ENCODE peak calls at places on chromosomes 16 and 17, in seven cellular contexts. One of them, this sample, is unnamed.

GRCh38 chr17:64217249-64217652 is 45.8 kb downstream of the TEX2 start:
- DNase-seq in non-pigmented ciliary epithelial cell: no peak
- DNase-seq in HT1080: no peak
- DNase-seq in T1000: no peak
- DNase-seq in WTC11: no peak
- DNase-seq in left ventricle myocardium superior: no peak
- DNase-seq in fibroblast of mammary gland: no peak
- DNase-seq in this sample: no peak

GRCh38 chr16:88505405-88506082 is 52.5 kb downstream of the ZFPM1 start:
- DNase-seq in fibroblast of mammary gland: peak
- DNase-seq in left ventricle myocardium superior: peak
- DNase-seq in HT1080: peak
- DNase-seq in non-pigmented ciliary epithelial cell: no peak
- DNase-seq in T1000: no peak
- DNase-seq in WTC11: peak
- DNase-seq in this sample: no peak

GRCh38 chr16:65829076-65829475 is 537.4 kb upstream of the CDH5 start:
- DNase-seq in T1000: no peak
- DNase-seq in HT1080: no peak
- DNase-seq in left ventricle myocardium superior: no peak
- DNase-seq in WTC11: no peak
- DNase-seq in non-pigmented ciliary epithelial cell: no peak
- DNase-seq in fibroblast of mammary gland: no peak
- DNase-seq in this sample: no peak

GRCh38 chr16:86088287-86088686 is 189.3 kb downstream of the IRF8 start:
- DNase-seq in HT1080: no peak
- DNase-seq in T1000: no peak
- DNase-seq in left ventricle myocardium superior: no peak
- DNase-seq in non-pigmented ciliary epithelial cell: no peak
- DNase-seq in fibroblast of mammary gland: no peak
- DNase-seq in WTC11: no peak
- DNase-seq in this sample: no peak

GRCh38 chr17:66720027-66720426 is 114.9 kb upstream of the CACNG5 start:
- DNase-seq in left ventricle myocardium superior: no peak
- DNase-seq in non-pigmented ciliary epithelial cell: no peak
- DNase-seq in T1000: no peak
- DNase-seq in fibroblast of mammary gland: no peak
- DNase-seq in HT1080: no peak
- DNase-seq in WTC11: no peak
- DNase-seq in this sample: no peak

GRCh38 chr16:53482123-53482522 is 20.9 kb downstream of the AKTIP start:
- DNase-seq in non-pigmented ciliary epithelial cell: no peak
- DNase-seq in left ventricle myocardium superior: no peak
- DNase-seq in fibroblast of mammary gland: no peak
- DNase-seq in HT1080: no peak
- DNase-seq in WTC11: no peak
- DNase-seq in T1000: no peak
- DNase-seq in this sample: no peak

GRCh38 chr16:55146939-55147338 is 177.1 kb upstream of the IRX6 start:
- DNase-seq in HT1080: no peak
- DNase-seq in WTC11: no peak
- DNase-seq in T1000: no peak
- DNase-seq in fibroblast of mammary gland: no peak
- DNase-seq in non-pigmented ciliary epithelial cell: no peak
- DNase-seq in left ventricle myocardium superior: no peak
- DNase-seq in this sample: no peak

GRCh38 chr16:71499775-71500364 is 10.7 kb upstream of the ZNF19 start:
- DNase-seq in T1000: no peak
- DNase-seq in non-pigmented ciliary epithelial cell: peak
- DNase-seq in WTC11: peak
- DNase-seq in HT1080: peak
- DNase-seq in fibroblast of mammary gland: peak
- DNase-seq in left ventricle myocardium superior: no peak
- DNase-seq in this sample: peak

GRCh38 chr17:75991396-75991795 is 9.3 kb upstream of the CDK3 start:
- DNase-seq in left ventricle myocardium superior: no peak
- DNase-seq in HT1080: no peak
- DNase-seq in WTC11: no peak
- DNase-seq in T1000: no peak
- DNase-seq in non-pigmented ciliary epithelial cell: no peak
- DNase-seq in fibroblast of mammary gland: no peak
- DNase-seq in this sample: no peak

GRCh38 chr16:78195868-78196267 is 96.4 kb downstream of the WWOX start:
- DNase-seq in WTC11: no peak
- DNase-seq in left ventricle myocardium superior: no peak
- DNase-seq in non-pigmented ciliary epithelial cell: no peak
- DNase-seq in HT1080: no peak
- DNase-seq in fibroblast of mammary gland: no peak
- DNase-seq in T1000: no peak
- DNase-seq in this sample: no peak

GRCh38 chr16:66596986-66597848 is 7.3 kb upstream of the CMTM3 start:
- DNase-seq in left ventricle myocardium superior: no peak
- DNase-seq in fibroblast of mammary gland: no peak
- DNase-seq in non-pigmented ciliary epithelial cell: no peak
- DNase-seq in WTC11: no peak
- DNase-seq in T1000: no peak
- DNase-seq in HT1080: no peak
- DNase-seq in this sample: no peak

GRCh38 chr17:44351464-44351863 is 6.4 kb downstream of the GRN start:
- DNase-seq in non-pigmented ciliary epithelial cell: no peak
- DNase-seq in WTC11: no peak
- DNase-seq in T1000: no peak
- DNase-seq in left ventricle myocardium superior: no peak
- DNase-seq in fibroblast of mammary gland: no peak
- DNase-seq in HT1080: no peak
- DNase-seq in this sample: no peak

GRCh38 chr17:79808763-79809529 is 12.1 kb upstream of the CBX8 start:
- DNase-seq in WTC11: no peak
- DNase-seq in HT1080: peak
- DNase-seq in T1000: no peak
- DNase-seq in left ventricle myocardium superior: no peak
- DNase-seq in fibroblast of mammary gland: no peak
- DNase-seq in non-pigmented ciliary epithelial cell: no peak
- DNase-seq in this sample: no peak

GRCh38 chr17:21302711-21303425 is 18.4 kb downstream of the MAP2K3 start:
- DNase-seq in non-pigmented ciliary epithelial cell: no peak
- DNase-seq in HT1080: no peak
- DNase-seq in T1000: no peak
- DNase-seq in fibroblast of mammary gland: no peak
- DNase-seq in left ventricle myocardium superior: no peak
- DNase-seq in WTC11: no peak
- DNase-seq in this sample: no peak

GRCh38 chr16:149024-149675 is 3.3 kb upstream of the HBZ start:
- DNase-seq in HT1080: no peak
- DNase-seq in WTC11: no peak
- DNase-seq in non-pigmented ciliary epithelial cell: no peak
- DNase-seq in fibroblast of mammary gland: peak
- DNase-seq in T1000: peak
- DNase-seq in left ventricle myocardium superior: no peak
- DNase-seq in this sample: no peak

GRCh38 chr16:15757630-15758251 is 99.1 kb downstream of the MYH11 start:
- DNase-seq in non-pigmented ciliary epithelial cell: no peak
- DNase-seq in T1000: no peak
- DNase-seq in fibroblast of mammary gland: no peak
- DNase-seq in WTC11: peak
- DNase-seq in HT1080: no peak
- DNase-seq in left ventricle myocardium superior: no peak
- DNase-seq in this sample: no peak

GRCh38 chr17:27521281-27522027 is 65.2 kb downstream of the KSR1 start:
- DNase-seq in fibroblast of mammary gland: no peak
- DNase-seq in HT1080: no peak
- DNase-seq in T1000: no peak
- DNase-seq in left ventricle myocardium superior: no peak
- DNase-seq in WTC11: no peak
- DNase-seq in non-pigmented ciliary epithelial cell: no peak
- DNase-seq in this sample: no peak

GRCh38 chr17:9790889-9791876 is at the start of gene DHRS7C:
- DNase-seq in HT1080: no peak
- DNase-seq in T1000: no peak
- DNase-seq in WTC11: no peak
- DNase-seq in fibroblast of mammary gland: no peak
- DNase-seq in non-pigmented ciliary epithelial cell: no peak
- DNase-seq in left ventricle myocardium superior: peak
- DNase-seq in this sample: no peak

GRCh38 chr16:23072084-23072599 is 77.1 kb downstream of the USP31 start:
- DNase-seq in T1000: no peak
- DNase-seq in fibroblast of mammary gland: peak
- DNase-seq in non-pigmented ciliary epithelial cell: peak
- DNase-seq in WTC11: no peak
- DNase-seq in HT1080: peak
- DNase-seq in left ventricle myocardium superior: peak
- DNase-seq in this sample: no peak

GRCh38 chr17:61248399-61248798 is 151.2 kb upstream of the TBX2 start:
- DNase-seq in fibroblast of mammary gland: peak
- DNase-seq in left ventricle myocardium superior: no peak
- DNase-seq in T1000: no peak
- DNase-seq in non-pigmented ciliary epithelial cell: no peak
- DNase-seq in WTC11: no peak
- DNase-seq in HT1080: no peak
- DNase-seq in this sample: no peak

GRCh38 chr16:715448-716249 is 731 bp downstream of the METRN start:
- DNase-seq in WTC11: no peak
- DNase-seq in T1000: no peak
- DNase-seq in fibroblast of mammary gland: peak
- DNase-seq in non-pigmented ciliary epithelial cell: no peak
- DNase-seq in HT1080: no peak
- DNase-seq in left ventricle myocardium superior: no peak
- DNase-seq in this sample: no peak

GRCh38 chr17:78281249-78281865 is 49.9 kb downstream of the TMEM235 start:
- DNase-seq in left ventricle myocardium superior: peak
- DNase-seq in T1000: no peak
- DNase-seq in fibroblast of mammary gland: peak
- DNase-seq in WTC11: no peak
- DNase-seq in HT1080: no peak
- DNase-seq in non-pigmented ciliary epithelial cell: no peak
- DNase-seq in this sample: no peak

GRCh38 chr17:19344311-19345066 is 18.0 kb downstream of the B9D1 start:
- DNase-seq in fibroblast of mammary gland: no peak
- DNase-seq in HT1080: no peak
- DNase-seq in WTC11: peak
- DNase-seq in left ventricle myocardium superior: no peak
- DNase-seq in T1000: no peak
- DNase-seq in non-pigmented ciliary epithelial cell: no peak
- DNase-seq in this sample: no peak

GRCh38 chr17:73533801-73534574 is 110.3 kb downstream of the SDK2 start:
- DNase-seq in WTC11: no peak
- DNase-seq in non-pigmented ciliary epithelial cell: no peak
- DNase-seq in HT1080: no peak
- DNase-seq in left ventricle myocardium superior: no peak
- DNase-seq in fibroblast of mammary gland: no peak
- DNase-seq in T1000: no peak
- DNase-seq in this sample: no peak

GRCh38 chr16:66026211-66026610 is 340.3 kb upstream of the CDH5 start:
- DNase-seq in HT1080: peak
- DNase-seq in WTC11: peak
- DNase-seq in non-pigmented ciliary epithelial cell: no peak
- DNase-seq in fibroblast of mammary gland: peak
- DNase-seq in T1000: no peak
- DNase-seq in left ventricle myocardium superior: no peak
- DNase-seq in this sample: no peak

GRCh38 chr17:56176101-56176500 is 22.8 kb downstream of the ANKFN1 start:
- DNase-seq in fibroblast of mammary gland: no peak
- DNase-seq in WTC11: no peak
- DNase-seq in T1000: no peak
- DNase-seq in left ventricle myocardium superior: no peak
- DNase-seq in non-pigmented ciliary epithelial cell: no peak
- DNase-seq in HT1080: no peak
- DNase-seq in this sample: no peak

GRCh38 chr16:56833243-56833970 is 31.6 kb upstream of the SLC12A3 start:
- DNase-seq in non-pigmented ciliary epithelial cell: no peak
- DNase-seq in WTC11: no peak
- DNase-seq in HT1080: no peak
- DNase-seq in fibroblast of mammary gland: no peak
- DNase-seq in left ventricle myocardium superior: no peak
- DNase-seq in T1000: no peak
- DNase-seq in this sample: no peak

GRCh38 chr17:44772308-44773024 is 13.7 kb downstream of the ADAM11 start:
- DNase-seq in fibroblast of mammary gland: no peak
- DNase-seq in left ventricle myocardium superior: no peak
- DNase-seq in non-pigmented ciliary epithelial cell: no peak
- DNase-seq in WTC11: no peak
- DNase-seq in T1000: no peak
- DNase-seq in HT1080: no peak
- DNase-seq in this sample: no peak

GRCh38 chr16:3143598-3144330 is 8.9 kb downstream of the ZNF213 start:
- DNase-seq in HT1080: no peak
- DNase-seq in non-pigmented ciliary epithelial cell: no peak
- DNase-seq in left ventricle myocardium superior: peak
- DNase-seq in fibroblast of mammary gland: no peak
- DNase-seq in T1000: no peak
- DNase-seq in WTC11: no peak
- DNase-seq in this sample: no peak

GRCh38 chr17:53168413-53168812 is 654.3 kb upstream of the KIF2B start:
- DNase-seq in non-pigmented ciliary epithelial cell: no peak
- DNase-seq in T1000: no peak
- DNase-seq in HT1080: no peak
- DNase-seq in left ventricle myocardium superior: no peak
- DNase-seq in fibroblast of mammary gland: no peak
- DNase-seq in WTC11: no peak
- DNase-seq in this sample: no peak

GRCh38 chr17:66893382-66893781 is 58.5 kb downstream of the CACNG5 start:
- DNase-seq in non-pigmented ciliary epithelial cell: no peak
- DNase-seq in left ventricle myocardium superior: no peak
- DNase-seq in HT1080: no peak
- DNase-seq in fibroblast of mammary gland: peak
- DNase-seq in T1000: no peak
- DNase-seq in WTC11: no peak
- DNase-seq in this sample: no peak